ENCODE peak calls at places on chromosomes 16 and 17, in six cellular contexts. W, U, S, M, D and K are unnamed samples.

GRCh38 chr17:80941743-80942211 is 49.9 kb upstream of the CHMP6 start:
- DNase-seq in W (no peak), S (no peak), U (no peak), D (no peak), M (no peak), K (no peak)

GRCh38 chr17:28986714-28987367 is 19.0 kb downstream of the SEZ6 start:
- DNase-seq in D (no peak), W (no peak), S (no peak), U (no peak), M (no peak), K (no peak)

GRCh38 chr16:1054660-1055556 is 17.6 kb upstream of the SSTR5 start:
- DNase-seq in M (peak; percentile 91), U (no peak), S (peak; percentile 7), D (no peak), W (peak; percentile 46), K (peak; percentile 82)

GRCh38 chr16:17743578-17743977 is 272.8 kb upstream of the XYLT1 start:
- DNase-seq in S (no peak), M (no peak), U (no peak), D (no peak), W (no peak), K (no peak)

GRCh38 chr16:56643080-56643778 is 4.8 kb downstream of the MT1A start:
- DNase-seq in M (no peak), D (peak; percentile 49), U (peak; percentile 90), W (peak; percentile 44), S (no peak), K (no peak)

GRCh38 chr17:8243827-8244226 is 4.0 kb downstream of the CTC1 start:
- DNase-seq in U (no peak), W (no peak), S (no peak), D (no peak), M (no peak), K (no peak)

GRCh38 chr17:146983-147761 is 9.8 kb downstream of the SCGB1C2 start:
- DNase-seq in M (no peak), U (no peak), D (no peak), S (no peak), W (no peak), K (no peak)

GRCh38 chr17:28385037-28385797 is 13.7 kb downstream of the SARM1 start:
- DNase-seq in U (no peak), W (no peak), M (no peak), D (no peak), S (no peak), K (peak; percentile 38)

GRCh38 chr17:50221500-50222480 is 20.4 kb upstream of the COL1A1 start:
- DNase-seq in W (no peak), U (peak; percentile 92), S (no peak), D (no peak), M (no peak), K (peak; percentile 32)

GRCh38 chr17:36641877-36642845 is 40.8 kb downstream of the MRM1 start:
- DNase-seq in D (no peak), M (peak; percentile 83), W (peak; percentile 35), U (no peak), S (no peak), K (peak; percentile 67)

GRCh38 chr16:56888806-56889205 is 23.8 kb downstream of the SLC12A3 start:
- DNase-seq in U (no peak), M (no peak), W (no peak), S (peak; percentile 93), D (no peak), K (no peak)

GRCh38 chr16:57775661-57776469 is 26.4 kb downstream of the KIFC3 start:
- DNase-seq in M (peak; percentile 58), D (no peak), W (no peak), S (no peak), U (no peak), K (no peak)

GRCh38 chr16:22373662-22374310 is 633 bp downstream of the CDR2 start:
- DNase-seq in W (peak; percentile 19), U (peak; percentile 77), D (peak; percentile 22), S (peak; percentile 72), M (peak; percentile 54), K (peak; percentile 78)

GRCh38 chr17:333626-334396 is 18.8 kb downstream of the RPH3AL start:
- DNase-seq in U (no peak), M (peak; percentile 87), D (no peak), W (peak; percentile 95), S (no peak), K (no peak)

GRCh38 chr17:1736348-1737281 is 6.1 kb upstream of the SERPINF2 start:
- DNase-seq in S (no peak), M (peak; percentile 43), D (peak; percentile 45), U (no peak), W (no peak), K (no peak)

GRCh38 chr17:63775420-63775819 is 1.4 kb downstream of the DDX42 start:
- DNase-seq in W (no peak), U (no peak), M (peak; percentile 20), D (no peak), S (no peak), K (no peak)